ENCODE peak calls at places on chromosome 14, in seven cellular contexts. O is adrenal gland, S is IMR-90, U is GM13977, R is left ventricle myocardium inferior, T is H1, I is testis. W is an unnamed sample.
A peak's percentile ranks its signal among the peaks of the same experiment; 100 is the strongest.

GRCh38 chr14:101525646-101526527 is 35.4 kb upstream of the DIO3 start:
- DNase-seq in O (no peak), S (no peak), U (no peak), R (no peak), T (no peak), I (no peak), W (no peak)

GRCh38 chr14:41549282-41549681 is 57.4 kb upstream of the LRFN5 start:
- DNase-seq in O (no peak), S (no peak), U (no peak), R (no peak), T (no peak), I (no peak), W (no peak)

GRCh38 chr14:64865992-64866391 is 13.7 kb downstream of the SPTB start:
- DNase-seq in O (no peak), S (no peak), U (no peak), R (no peak), T (no peak), I (no peak), W (no peak)

GRCh38 chr14:68363401-68363800 is 429.5 kb downstream of the ZFP36L1 start:
- DNase-seq in O (no peak), S (no peak), U (no peak), R (no peak), T (no peak), I (no peak), W (no peak)

GRCh38 chr14:69827560-69827959 is 30.5 kb upstream of the SLC10A1 start:
- DNase-seq in O (no peak), S (no peak), U (no peak), R (no peak), T (no peak), I (no peak), W (no peak)

GRCh38 chr14:77100961-77101360 is 2.9 kb downstream of the CIPC start:
- DNase-seq in O (no peak), S (peak; percentile 27), U (no peak), R (no peak), T (no peak), I (no peak), W (no peak)

GRCh38 chr14:99274346-99275221 is 2.6 kb upstream of the BCL11B start:
- DNase-seq in O (peak; percentile 61), S (peak; percentile 37), U (peak; percentile 67), R (peak; percentile 23), T (peak; percentile 88), I (peak; percentile 83), W (peak; percentile 12)

GRCh38 chr14:71714225-71714624 is 218.0 kb upstream of the RGS6 start:
- DNase-seq in O (no peak), S (peak; percentile 90), U (no peak), R (no peak), T (no peak), I (no peak), W (peak; percentile 83)

GRCh38 chr14:106224694-106224971 is 698.2 kb downstream of the TMEM121 start:
- DNase-seq in O (no peak), S (no peak), U (no peak), R (no peak), T (no peak), I (no peak), W (no peak)

GRCh38 chr14:32190713-32191112 is 11.1 kb upstream of the RNU6-7 start:
- DNase-seq in O (no peak), S (no peak), U (no peak), R (no peak), T (no peak), I (no peak), W (no peak)

GRCh38 chr14:40312296-40312695 is 880.1 kb upstream of the FBXO33 start:
- DNase-seq in O (no peak), S (no peak), U (no peak), R (no peak), T (no peak), I (no peak), W (no peak)

GRCh38 chr14:54387328-54387727 is 9.5 kb upstream of the CDKN3 start:
- DNase-seq in O (no peak), S (no peak), U (no peak), R (no peak), T (no peak), I (no peak), W (no peak)

GRCh38 chr14:73261075-73261474 is 23.8 kb downstream of the PAPLN start:
- DNase-seq in O (no peak), S (no peak), U (no peak), R (no peak), T (no peak), I (no peak), W (no peak)

GRCh38 chr14:59630281-59630963 is 53.8 kb upstream of the CCDC175 start:
- DNase-seq in O (no peak), S (no peak), U (no peak), R (no peak), T (peak; percentile 68), I (peak; percentile 43), W (no peak)

GRCh38 chr14:63782683-63783389 is 55.0 kb upstream of the SGPP1 start:
- DNase-seq in O (no peak), S (no peak), U (no peak), R (no peak), T (no peak), I (no peak), W (no peak)

GRCh38 chr14:91153360-91153759 is 39.5 kb downstream of the DGLUCY start:
- DNase-seq in O (no peak), S (no peak), U (no peak), R (no peak), T (no peak), I (no peak), W (no peak)

GRCh38 chr14:104795781-104796681 is 483 bp upstream of the AKT1 start:
- DNase-seq in O (no peak), S (no peak), U (peak; percentile 96), R (peak; percentile 75), T (no peak), I (peak; percentile 43), W (no peak)

GRCh38 chr14:77148510-77149231 is 7.1 kb upstream of the ZDHHC22 start:
- DNase-seq in O (peak; percentile 35), S (no peak), U (no peak), R (no peak), T (no peak), I (no peak), W (no peak)

GRCh38 chr14:90677484-90678045 is 138.7 kb downstream of the TTC7B start:
- DNase-seq in O (no peak), S (peak; percentile 79), U (no peak), R (no peak), T (no peak), I (no peak), W (peak; percentile 65)

GRCh38 chr14:88667555-88668273 is 104.9 kb downstream of the ZC3H14 start:
- DNase-seq in O (peak; percentile 80), S (peak; percentile 83), U (peak; percentile 56), R (no peak), T (peak; percentile 60), I (peak; percentile 59), W (peak; percentile 75)

GRCh38 chr14:92644166-92644565 is 104.3 kb downstream of the LGMN start:
- DNase-seq in O (no peak), S (peak; percentile 85), U (no peak), R (no peak), T (no peak), I (no peak), W (peak; percentile 74)

GRCh38 chr14:61103541-61104339 is 122.7 kb downstream of the SLC38A6 start:
- DNase-seq in O (peak; percentile 79), S (peak; percentile 99), U (peak; percentile 60), R (no peak), T (peak; percentile 54), I (peak; percentile 36), W (peak; percentile 95)

DNA sequence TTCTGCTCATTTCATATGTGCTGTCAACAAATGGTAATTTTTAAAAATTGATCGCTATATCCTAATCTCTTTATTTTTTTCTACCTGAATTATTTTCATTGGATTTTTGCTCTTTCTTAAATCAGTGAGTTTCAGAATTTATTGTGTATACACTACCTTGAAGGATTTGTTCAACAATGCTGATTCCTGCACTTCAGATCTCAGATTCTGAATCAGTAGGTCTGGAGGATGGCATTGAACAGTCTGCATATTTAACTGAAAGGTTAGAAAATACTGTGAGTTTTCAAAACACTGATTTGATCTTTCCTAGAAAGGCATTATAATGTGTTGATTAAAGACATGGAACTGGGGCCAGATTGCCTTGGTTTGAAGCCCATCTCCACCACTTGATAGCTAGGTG is 1.6 kb downstream of the G2E3 start:
- DNase-seq in O (no peak), S (no peak), U (no peak), R (no peak), T (no peak), I (no peak), W (no peak)
- TF ChIP-seq CTCF in O (no peak), S (no peak), U (no peak), R (no peak), T (no peak), I (no peak), W (no peak)

DNA sequence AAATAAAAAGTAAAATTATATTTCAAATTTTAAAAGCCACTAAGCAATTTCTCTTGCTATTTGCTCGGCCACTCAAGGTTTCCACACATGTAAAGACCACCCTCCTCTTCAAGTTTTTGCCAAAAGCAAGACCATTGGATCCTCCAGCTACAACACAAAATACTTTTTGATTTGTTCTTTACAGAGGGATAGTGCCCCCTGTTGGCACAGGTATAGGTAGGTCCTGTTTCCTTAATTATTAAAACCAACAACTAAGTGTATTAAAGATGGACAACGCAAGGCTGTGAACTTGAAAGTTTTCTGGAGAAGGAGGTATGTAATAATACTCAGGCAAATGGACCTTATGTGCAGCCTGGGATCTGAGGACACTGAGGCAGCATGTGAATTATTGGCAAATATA is 23.8 kb downstream of the ATP6V1D start:
- DNase-seq in O (no peak), S (peak; percentile 27), U (no peak), R (no peak), T (no peak), I (no peak), W (peak; percentile 19)
- TF ChIP-seq CTCF in O (no peak), S (peak; percentile 39), U (peak; percentile 51), R (peak; percentile 15), T (peak; percentile 43), I (no peak), W (peak; percentile 80)

DNA sequence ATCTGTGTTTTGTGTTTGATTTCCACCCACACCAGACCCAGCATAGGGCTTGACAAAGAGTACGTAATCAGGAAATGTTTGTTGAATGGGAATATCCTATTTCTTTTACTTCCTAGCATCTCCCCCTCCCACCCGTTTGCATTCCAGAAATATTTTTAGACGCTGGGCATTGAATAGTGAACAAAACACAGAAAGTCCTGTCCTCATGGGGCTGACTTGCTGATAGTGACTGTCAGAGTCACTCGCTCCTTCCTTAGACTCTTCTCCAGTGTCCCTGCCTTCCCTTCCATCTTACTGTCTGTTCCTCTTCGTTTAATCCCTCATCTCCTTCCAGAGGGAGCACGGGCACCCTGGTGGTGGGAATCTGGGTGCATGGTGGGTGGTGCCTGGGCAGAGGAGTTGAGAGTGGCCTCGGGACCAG is 53.6 kb downstream of the SLC25A47 start:
- DNase-seq in O (no peak), S (peak; percentile 23), U (no peak), R (no peak), T (peak; percentile 60), I (no peak), W (peak; percentile 56)
- TF ChIP-seq CTCF in O (no peak), S (peak; percentile 44), U (no peak), R (no peak), T (no peak), I (peak; percentile 17), W (peak; percentile 73)

DNA sequence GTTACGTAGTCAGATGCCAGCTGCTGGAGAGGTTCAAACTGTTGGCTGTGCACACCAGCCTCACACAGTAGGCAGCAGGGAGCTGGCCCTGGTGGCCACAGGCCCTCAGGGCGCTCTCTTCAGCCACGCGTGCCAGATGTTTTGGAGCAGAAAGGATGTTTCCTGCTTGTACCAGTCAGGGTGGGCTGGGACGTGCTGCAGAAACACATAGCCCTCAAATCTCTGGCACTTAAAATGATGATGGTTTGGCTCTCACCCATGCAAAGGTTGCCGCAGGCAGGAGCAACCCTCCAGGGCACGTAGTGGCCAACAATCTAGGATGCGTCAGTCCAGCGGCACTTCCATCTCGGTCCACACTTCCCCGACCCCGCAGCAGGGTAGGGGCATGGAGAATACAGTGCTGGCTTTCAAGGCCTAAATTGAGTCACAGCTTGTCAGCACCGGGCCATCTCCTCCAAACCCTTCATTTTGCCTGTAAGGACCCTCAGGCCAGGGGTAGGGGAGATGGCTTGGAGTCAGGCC is 1.7 kb upstream of the FAM181A start:
- DNase-seq in O (no peak), S (no peak), U (no peak), R (no peak), T (no peak), I (no peak), W (no peak)
- TF ChIP-seq CTCF in O (no peak), S (no peak), U (no peak), R (no peak), T (no peak), I (no peak), W (no peak)

W was measured in HFFc6.